ENCODE peak calls at places on chromosome 1, in ten cellular contexts. F is keratinocyte; D is stimulated activated naive CD8-positive, alpha-beta T cell treated with anti-CD3 and anti-CD28 coated beads, Interleukin-15, amount 100 ng/mL, for 72 hours; Q is stimulated activated CD4-positive, alpha-beta T cell treated with anti-CD3 and anti-CD28 coated beads, Interleukin-1b, Interleukin-23, amount 100 ng/mL, for 4 hours; P is NCI-H1105; U is BE2C; A is T-helper 17 cell; R is fibroblast of the conjunctiva; Y is mucosa of gallbladder; T is NCI-H1092. B is an unnamed sample.

GRCh38 chr1:230306158-230306557 is 120.0 kb downstream of the PGBD5 start:
- DNase-seq in F (no peak), D (peak; percentile 34), Q (no peak), P (no peak), U (no peak), A (no peak), R (no peak), Y (no peak), T (no peak), B (no peak)

GRCh38 chr1:32755098-32755809 is 52.7 kb upstream of the SYNC start:
- DNase-seq in F (no peak), D (no peak), Q (no peak), P (no peak), U (no peak), A (no peak), R (no peak), Y (no peak), T (no peak), B (no peak)

GRCh38 chr1:212286437-212287131 is 1.4 kb downstream of the PPP2R5A start:
- DNase-seq in F (no peak), D (no peak), Q (no peak), P (no peak), U (no peak), A (no peak), R (no peak), Y (no peak), T (no peak), B (no peak)

GRCh38 chr1:242525360-242525722 is 844 bp upstream of the PLD5 start:
- DNase-seq in F (no peak), D (no peak), Q (no peak), P (peak; percentile 1), U (no peak), A (no peak), R (no peak), Y (no peak), T (no peak), B (no peak)

GRCh38 chr1:167940264-167940663 is 3.4 kb upstream of the MPC2 start:
- DNase-seq in F (no peak), D (no peak), Q (no peak), P (no peak), U (no peak), A (no peak), R (no peak), Y (no peak), T (no peak), B (no peak)

GRCh38 chr1:219304227-219305226 is 130.8 kb downstream of the LYPLAL1 start:
- DNase-seq in F (no peak), D (no peak), Q (no peak), P (no peak), U (no peak), A (no peak), R (no peak), Y (no peak), T (peak; percentile 15), B (no peak)

GRCh38 chr1:162541619-162542141 is 19.8 kb upstream of the UAP1 start:
- DNase-seq in F (peak; percentile 88), D (no peak), Q (no peak), P (no peak), U (no peak), A (no peak), R (peak; percentile 91), Y (peak; percentile 59), T (no peak), B (no peak)

GRCh38 chr1:57468661-57469523 is 45.0 kb upstream of the DAB1 start:
- DNase-seq in F (no peak), D (no peak), Q (no peak), P (no peak), U (no peak), A (no peak), R (peak; percentile 20), Y (no peak), T (no peak), B (no peak)

GRCh38 chr1:224589006-224589405 is 27.1 kb upstream of the CNIH3 start:
- DNase-seq in F (no peak), D (no peak), Q (no peak), P (no peak), U (no peak), A (no peak), R (no peak), Y (no peak), T (no peak), B (no peak)